ENCODE peak calls at places on chromosome 19, in nine cellular contexts. N, L, K, T, A, M, D, W and X are unnamed samples.

GRCh38 chr19:35276706-35277281 is 5.5 kb upstream of the HAMP start:
- DNase-seq in D (no peak), W (no peak), T (no peak), K (no peak), N (no peak), L (no peak), M (no peak), A (no peak), X (no peak)

GRCh38 chr19:10637894-10638293 is 12.5 kb downstream of the SLC44A2 start:
- DNase-seq in A (no peak), N (no peak), T (no peak), W (no peak), M (no peak), K (no peak), L (no peak), D (no peak), X (no peak)

GRCh38 chr19:46674416-46675178 is 13.6 kb upstream of the DACT3 start:
- DNase-seq in N (peak; percentile 7), M (no peak), L (no peak), T (no peak), W (no peak), K (no peak), A (no peak), D (no peak), X (peak; percentile 69)

GRCh38 chr19:47781590-47782318 is 3.3 kb downstream of the SELENOW start:
- DNase-seq in L (peak; percentile 41), N (no peak), W (no peak), T (peak; percentile 47), M (peak; percentile 77), A (no peak), K (peak; percentile 64), D (peak; percentile 69), X (no peak)

GRCh38 chr19:15249912-15250634 is 17.8 kb upstream of the EPHX3 start:
- DNase-seq in A (peak; percentile 82), M (peak; percentile 62), W (peak; percentile 84), T (no peak), N (peak; percentile 95), K (peak; percentile 47), D (peak; percentile 92), L (peak; percentile 42), X (no peak)

GRCh38 chr19:42325896-42326771 is 699 bp downstream of the MEGF8 start:
- DNase-seq in D (peak; percentile 63), M (no peak), K (no peak), W (peak; percentile 65), A (no peak), N (no peak), T (no peak), L (peak; percentile 29), X (peak; percentile 30)

GRCh38 chr19:17614476-17614875 is 59.0 kb downstream of the COLGALT1 start:
- DNase-seq in W (no peak), L (no peak), M (no peak), N (no peak), T (no peak), D (no peak), K (no peak), A (no peak), X (no peak)

GRCh38 chr19:34173145-34173956 is 1.0 kb downstream of the LSM14A start:
- DNase-seq in A (no peak), W (no peak), T (peak; percentile 19), D (peak; percentile 55), M (peak; percentile 29), K (peak; percentile 38), L (peak; percentile 86), N (peak; percentile 27), X (no peak)

GRCh38 chr19:18208098-18208951 is 4.5 kb upstream of the RAB3A start:
- DNase-seq in N (peak; percentile 94), D (peak; percentile 70), A (peak; percentile 65), K (peak; percentile 46), W (peak; percentile 78), T (no peak), L (peak; percentile 48), M (peak; percentile 76), X (peak; percentile 66)

GRCh38 chr19:38023245-38023644 is 116.2 kb downstream of the SIPA1L3 start:
- DNase-seq in A (no peak), L (no peak), T (no peak), M (no peak), N (peak; percentile 67), D (no peak), K (no peak), W (no peak), X (no peak)

GRCh38 chr19:38021356-38021755 is 114.3 kb downstream of the SIPA1L3 start:
- DNase-seq in W (no peak), N (peak; percentile 54), T (no peak), L (no peak), K (no peak), A (no peak), M (no peak), D (no peak), X (no peak)

GRCh38 chr19:38024991-38025716 is 118.1 kb downstream of the SIPA1L3 start:
- DNase-seq in L (peak; percentile 36), T (no peak), W (no peak), N (no peak), K (no peak), D (no peak), A (no peak), M (no peak), X (no peak)

GRCh38 chr19:38025908-38026307 is 118.9 kb downstream of the SIPA1L3 start:
- DNase-seq in N (no peak), L (no peak), K (no peak), D (no peak), A (no peak), W (no peak), M (no peak), T (no peak), X (no peak)

DNA sequence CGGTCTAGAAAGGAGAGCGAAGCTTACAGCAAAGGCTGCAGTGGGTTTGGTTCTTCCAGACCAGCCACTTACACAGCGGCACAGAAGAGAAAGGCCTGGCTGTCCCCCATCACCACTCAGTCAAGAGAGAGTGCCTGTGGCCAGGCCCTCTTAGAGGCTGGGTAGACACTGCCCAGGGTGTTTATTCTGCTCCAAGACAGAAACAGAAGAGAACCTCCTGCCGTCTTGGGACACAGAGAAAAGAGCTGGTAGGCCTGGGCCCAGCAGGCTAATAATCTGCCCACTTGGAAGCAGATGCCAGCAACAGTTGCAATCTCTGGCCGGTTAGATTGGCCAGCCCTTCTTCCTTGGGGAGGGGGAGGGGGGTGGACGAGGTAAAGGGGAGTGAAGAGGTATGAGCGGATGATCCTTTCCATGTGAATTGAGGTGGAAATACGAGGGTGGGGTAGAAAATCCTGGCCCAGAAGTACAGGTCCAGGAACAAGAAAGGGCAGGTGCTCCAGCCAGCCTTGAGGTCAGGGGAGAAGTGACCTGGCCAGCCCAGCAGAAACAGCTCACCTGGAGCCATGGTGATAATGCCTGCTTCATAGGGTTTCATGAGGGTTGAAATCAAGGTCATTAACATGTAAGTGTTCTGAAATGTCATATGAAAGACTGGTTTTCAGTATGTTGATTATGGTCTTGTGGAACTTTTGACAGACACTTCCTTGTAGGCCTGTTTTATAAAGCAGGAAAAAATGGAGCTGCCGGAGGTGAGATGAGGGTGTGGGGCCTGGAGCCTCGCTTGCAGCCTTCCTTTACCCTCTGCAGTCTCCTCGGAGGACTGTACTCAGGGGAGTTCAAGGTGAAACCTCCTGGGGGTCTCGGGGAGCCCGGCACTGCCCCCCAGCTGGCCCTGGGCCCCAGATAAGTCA is 116.9 kb downstream of the SIPA1L3 start:
- DNase-seq in W (no peak), D (no peak), L (no peak), A (no peak), M (no peak), N (no peak), K (no peak), T (no peak), X (peak; percentile 50)
- H3K27ac ChIP-seq in W (no peak overlapping the region), D (no peak overlapping the region), L (peak overlapping the region; percentile 36), A (no peak overlapping the region), M (no peak overlapping the region), N (no peak overlapping the region), K (peak overlapping the region; percentile 71), T (no peak overlapping the region), X (peak overlapping the region; percentile 59)

GRCh38 chr19:51977346-51977745 is 9.3 kb downstream of the ZNF350 start:
- DNase-seq in K (no peak), D (no peak), L (no peak), N (no peak), T (no peak), M (no peak), W (no peak), A (no peak), X (no peak)
- H3K9me3 ChIP-seq in K (no peaks in the 10 kb centered on the region), D (peaks cover 42% of the 10 kb centered on the region), L (peaks cover 12% of the 10 kb centered on the region), N (peaks cover 59% of the 10 kb centered on the region), T (peaks cover 6% of the 10 kb centered on the region), M (peaks cover 5% of the 10 kb centered on the region), W (no peaks in the 10 kb centered on the region), A (peaks cover 45% of the 10 kb centered on the region), X (peaks cover 7% of the 10 kb centered on the region)

GRCh38 chr19:45571457-45572220 is 13.0 kb downstream of the OPA3 start:
- DNase-seq in W (no peak), L (no peak), T (no peak), K (no peak), A (no peak), D (no peak), M (no peak), N (no peak), X (no peak)

GRCh38 chr19:45577111-45577905 is 7.3 kb downstream of the OPA3 start:
- DNase-seq in A (peak; percentile 80), M (peak; percentile 40), T (no peak), K (peak; percentile 73), L (peak; percentile 70), D (no peak), N (peak; percentile 95), W (peak; percentile 65), X (peak; percentile 63)

GRCh38 chr19:45574526-45574925 is 10.1 kb downstream of the OPA3 start:
- DNase-seq in D (no peak), L (no peak), N (no peak), A (no peak), M (no peak), W (no peak), K (no peak), T (no peak), X (no peak)

GRCh38 chr19:45576682-45577081 is 7.9 kb downstream of the OPA3 start:
- DNase-seq in N (no peak), K (no peak), M (no peak), T (no peak), W (no peak), D (no peak), L (no peak), A (no peak), X (no peak)

DNA sequence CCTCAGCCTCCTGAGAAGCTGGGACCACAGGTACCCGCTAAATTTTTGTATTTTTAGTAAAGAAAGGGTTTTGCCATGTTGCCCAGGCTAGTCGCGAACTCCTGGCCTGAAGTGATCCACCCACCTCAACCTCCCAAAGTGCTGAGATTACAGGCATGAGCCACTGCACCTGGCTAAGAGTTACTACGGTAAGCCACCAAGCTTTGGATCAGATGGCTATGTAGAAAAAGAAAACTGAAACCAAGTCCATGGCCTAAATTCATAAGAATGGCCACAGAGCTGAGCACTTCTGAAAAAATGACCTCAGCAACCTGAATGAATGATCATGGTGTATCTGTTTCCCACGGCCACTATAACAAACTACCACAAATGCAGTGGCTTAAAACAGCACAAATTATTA is 9.4 kb downstream of the OPA3 start:
- DNase-seq in T (no peak), M (no peak), W (no peak), L (no peak), D (no peak), A (no peak), K (no peak), N (no peak), X (no peak)
- H3K27ac ChIP-seq in T (no peak overlapping the region), M (no peak overlapping the region), W (no peak overlapping the region), L (no peak overlapping the region), D (no peak overlapping the region), A (no peak overlapping the region), K (peak overlapping the region; percentile 88), N (no peak overlapping the region), X (no peak overlapping the region)

DNA sequence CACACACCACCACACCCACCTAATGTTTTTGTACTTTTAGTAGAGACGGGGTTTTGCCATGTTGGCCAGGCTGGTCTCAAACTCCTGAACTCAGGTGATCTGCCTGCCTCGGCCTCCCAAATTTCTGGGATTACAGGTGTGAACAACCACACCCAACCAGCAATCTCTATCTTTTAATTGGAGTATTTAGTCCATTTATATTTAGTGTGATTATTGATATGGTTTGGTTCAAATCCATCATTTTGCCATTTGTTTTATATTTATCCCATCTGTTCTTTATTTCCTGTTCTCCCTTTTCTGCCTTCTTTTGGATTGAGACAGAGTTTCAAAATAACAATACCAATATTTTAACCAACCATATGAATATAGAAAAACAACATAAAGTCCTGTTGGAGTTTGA is 4.1 kb downstream of the ZNF420 start:
- DNase-seq in L (no peak), W (no peak), N (no peak), T (no peak), D (no peak), K (no peak), M (no peak), A (no peak), X (no peak)
- H3K9me3 ChIP-seq in L (no peaks in the 10 kb centered on the region), W (no peaks in the 10 kb centered on the region), N (peaks cover 9% of the 10 kb centered on the region), T (no peaks in the 10 kb centered on the region), D (peaks cover 3% of the 10 kb centered on the region), K (no peaks in the 10 kb centered on the region), M (peaks cover 2% of the 10 kb centered on the region), A (peaks cover 27% of the 10 kb centered on the region), X (peaks cover 2% of the 10 kb centered on the region)